ENCODE peak calls at places on chromosome 3, in six cellular contexts. B, C, P, U, D and W are unnamed samples.

GRCh38 chr3:23202203-23202920 is 765 bp upstream of the UBE2E2 start:
- DNase-seq in B (no peak), C (no peak), P (no peak), U (peak; percentile 27), D (peak; percentile 68), W (no peak)

GRCh38 chr3:131535131-131535530 is 32.4 kb upstream of the MRPL3 start:
- DNase-seq in B (no peak), C (no peak), P (peak; percentile 14), U (peak; percentile 68), D (no peak), W (no peak)

GRCh38 chr3:123757281-123757940 is 126.7 kb downstream of the MYLK start:
- DNase-seq in B (no peak), C (no peak), P (no peak), U (peak; percentile 69), D (peak; percentile 57), W (no peak)

GRCh38 chr3:87132801-87133200 is 94.3 kb upstream of the CHMP2B start:
- DNase-seq in B (no peak), C (no peak), P (no peak), U (no peak), D (no peak), W (no peak)

GRCh38 chr3:124044961-124045360 is 53.0 kb upstream of the ROPN1 start:
- DNase-seq in B (no peak), C (no peak), P (no peak), U (no peak), D (no peak), W (no peak)

GRCh38 chr3:184629555-184630160 is 68.1 kb downstream of the EPHB3 start:
- DNase-seq in B (no peak), C (no peak), P (no peak), U (no peak), D (no peak), W (no peak)

GRCh38 chr3:32919920-32920319 is 31.5 kb upstream of the CCR4 start:
- DNase-seq in B (no peak), C (no peak), P (no peak), U (no peak), D (no peak), W (no peak)

GRCh38 chr3:23888617-23889228 is 28.1 kb downstream of the NKIRAS1 start:
- DNase-seq in B (no peak), C (no peak), P (peak; percentile 8), U (no peak), D (no peak), W (no peak)

GRCh38 chr3:38651153-38651789 is 1.8 kb upstream of the SCN5A start:
- DNase-seq in B (peak; percentile 86), C (peak; percentile 18), P (peak; percentile 34), U (peak; percentile 45), D (peak; percentile 71), W (peak; percentile 76)

GRCh38 chr3:168085491-168086119 is 10.1 kb downstream of the GOLIM4 start:
- DNase-seq in B (no peak), C (no peak), P (no peak), U (peak; percentile 32), D (no peak), W (no peak)

GRCh38 chr3:46867550-46867898 is 4.3 kb upstream of the MYL3 start:
- DNase-seq in B (no peak), C (no peak), P (no peak), U (no peak), D (peak; percentile 94), W (no peak)

GRCh38 chr3:181880339-181880738 is 168.6 kb downstream of the SOX2 start:
- DNase-seq in B (no peak), C (no peak), P (no peak), U (no peak), D (no peak), W (no peak)

GRCh38 chr3:107524214-107525100 is 1.7 kb downstream of the BBX start:
- DNase-seq in B (peak; percentile 44), C (no peak), P (peak; percentile 46), U (peak; percentile 52), D (peak; percentile 53), W (no peak)

GRCh38 chr3:149400645-149401044 is 23.2 kb upstream of the TM4SF1 start:
- DNase-seq in B (no peak), C (no peak), P (no peak), U (no peak), D (no peak), W (no peak)

GRCh38 chr3:131658771-131659170 is 156.0 kb upstream of the MRPL3 start:
- DNase-seq in B (no peak), C (no peak), P (no peak), U (peak; percentile 17), D (no peak), W (no peak)

GRCh38 chr3:104604326-104605010 is 762.2 kb upstream of the ALCAM start:
- DNase-seq in B (no peak), C (no peak), P (peak; percentile 16), U (peak; percentile 11), D (no peak), W (no peak)

GRCh38 chr3:178003756-178004155 is 532.5 kb upstream of the KCNMB2 start:
- DNase-seq in B (no peak), C (no peak), P (no peak), U (peak; percentile 17), D (no peak), W (no peak)

GRCh38 chr3:124812291-124813265 is 74.6 kb downstream of the ITGB5 start:
- DNase-seq in B (peak; percentile 70), C (peak; percentile 95), P (peak; percentile 60), U (peak; percentile 56), D (peak; percentile 83), W (no peak)

GRCh38 chr3:149547413-149547812 is 72.9 kb downstream of the TM4SF4 start:
- DNase-seq in B (no peak), C (no peak), P (no peak), U (no peak), D (peak; percentile 69), W (no peak)

DNA sequence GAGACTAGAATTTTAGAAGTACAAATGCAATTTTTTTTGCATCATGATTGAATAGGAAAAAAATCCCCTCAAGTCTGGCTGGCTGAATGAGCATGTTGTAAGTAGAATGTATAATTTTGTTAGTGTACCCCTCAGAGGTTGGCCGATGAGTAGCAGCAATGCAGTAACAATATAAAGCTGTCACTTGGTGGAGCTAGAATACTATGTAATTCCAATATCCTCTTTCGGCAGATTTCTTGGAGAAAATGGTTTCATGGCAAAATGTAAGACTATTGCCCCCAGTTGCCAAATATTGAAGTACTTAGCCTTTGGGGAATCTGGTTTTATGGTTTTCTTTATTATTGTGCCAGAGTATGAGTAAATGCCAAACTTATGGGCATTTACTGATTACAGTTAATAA is 39.8 kb upstream of the SGO1 start:
- DNase-seq in B (no peak), C (no peak), P (peak; percentile 1), U (peak; percentile 26), D (no peak), W (no peak)
- TF ChIP-seq CTCF in B (peak; percentile 85), C (peak; percentile 21), P (peak; percentile 38), U (peak; percentile 49), D (peak; percentile 65), W (peak; percentile 29)

GRCh38 chr3:127690823-127691452 is 18.2 kb downstream of the ABTB1 start:
- DNase-seq in B (no peak), C (no peak), P (peak; percentile 50), U (peak; percentile 66), D (peak; percentile 56), W (no peak)
- TF ChIP-seq CTCF in B (peak; percentile 66), C (peak; percentile 77), P (peak; percentile 69), U (peak; percentile 76), D (peak; percentile 52), W (no peak)

GRCh38 chr3:151407928-151408327 is 23.4 kb upstream of the P2RY12 start:
- DNase-seq in B (no peak), C (no peak), P (no peak), U (no peak), D (no peak), W (no peak)

GRCh38 chr3:151415289-151415688 is 30.7 kb upstream of the P2RY12 start:
- DNase-seq in B (no peak), C (no peak), P (no peak), U (no peak), D (no peak), W (no peak)

GRCh38 chr3:151410891-151411559 is 26.5 kb upstream of the P2RY12 start:
- DNase-seq in B (no peak), C (no peak), P (no peak), U (no peak), D (no peak), W (no peak)

DNA sequence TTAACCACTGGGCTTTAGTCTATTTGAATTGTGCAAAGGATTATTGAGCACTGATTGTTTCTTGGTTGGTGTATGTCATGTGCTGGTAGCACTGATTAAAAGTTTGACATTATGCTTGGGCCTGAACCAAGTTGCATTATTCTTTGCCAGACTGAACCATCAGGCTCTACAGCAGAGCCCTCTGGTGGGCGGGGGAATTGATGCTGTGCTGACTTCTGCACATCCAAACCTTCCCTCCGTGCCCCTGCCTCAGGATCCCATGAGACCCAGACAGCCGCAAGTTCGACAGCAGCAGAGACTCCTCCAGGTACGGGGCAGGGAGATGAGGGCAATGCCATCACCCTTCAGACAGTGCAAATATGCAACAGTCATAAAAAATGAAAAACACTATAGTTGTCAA is 28.4 kb upstream of the P2RY12 start:
- DNase-seq in B (no peak), C (no peak), P (no peak), U (no peak), D (no peak), W (no peak)
- TF ChIP-seq CTCF in B (peak; percentile 9), C (no peak), P (no peak), U (peak; percentile 16), D (no peak), W (no peak)

DNA sequence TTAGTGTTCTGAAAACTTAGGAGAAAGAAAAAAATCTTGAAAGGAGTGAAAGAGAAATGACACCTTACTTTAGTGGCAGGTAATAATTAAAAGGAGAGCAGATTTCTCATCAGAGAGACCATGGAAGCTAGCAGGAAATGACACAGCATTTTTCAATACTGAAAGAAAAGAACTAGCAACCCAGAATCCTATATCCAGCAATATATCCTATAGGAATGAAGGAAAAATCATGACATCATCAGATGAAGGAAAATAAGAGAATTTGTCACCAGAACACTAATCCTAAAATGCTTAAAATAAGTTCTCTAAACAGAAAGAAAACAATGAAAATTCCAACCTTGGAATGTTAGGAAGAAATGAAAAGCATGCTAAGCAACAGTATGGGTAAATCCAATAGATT is 39.8 kb upstream of the MDFIC2 start:
- DNase-seq in B (no peak), C (no peak), P (no peak), U (no peak), D (no peak), W (no peak)
- TF ChIP-seq CTCF in B (no peak), C (no peak), P (no peak), U (no peak), D (no peak), W (no peak)